ENCODE peak calls at places on chromosomes 3 and 15, in seven cellular contexts. R, F, X, E, U, S and D are unnamed samples.

GRCh38 chr3:72042397-72043211 is 257.7 kb upstream of the PROK2 start:
- DNase-seq in R (no peak), F (peak; percentile 71), X (no peak), E (peak; percentile 75), U (peak; percentile 61), S (no peak), D (no peak)

GRCh38 chr3:183085634-183086390 is 13.5 kb downstream of the MCCC1 start:
- DNase-seq in R (no peak), F (no peak), X (no peak), E (peak; percentile 55), U (peak; percentile 59), S (no peak), D (no peak)

GRCh38 chr3:156628095-156628690 is 46.2 kb upstream of the TIPARP start:
- DNase-seq in R (no peak), F (no peak), X (no peak), E (no peak), U (peak; percentile 41), S (peak; percentile 60), D (no peak)

GRCh38 chr15:56532766-56533455 is 68.0 kb upstream of the MNS1 start:
- DNase-seq in R (no peak), F (no peak), X (no peak), E (no peak), U (no peak), S (no peak), D (no peak)

GRCh38 chr3:179526989-179527391 is 35.7 kb upstream of the ACTL6A start:
- DNase-seq in R (no peak), F (no peak), X (no peak), E (peak; percentile 79), U (peak; percentile 79), S (no peak), D (peak; percentile 66)

GRCh38 chr3:172259726-172260248 is 188.5 kb downstream of the GHSR start:
- DNase-seq in R (no peak), F (no peak), X (no peak), E (peak; percentile 40), U (no peak), S (no peak), D (no peak)

GRCh38 chr3:183486472-183486871 is 58.1 kb upstream of the MCF2L2 start:
- DNase-seq in R (no peak), F (no peak), X (no peak), E (no peak), U (no peak), S (no peak), D (no peak)

GRCh38 chr3:18424862-18425640 is at the start of gene SATB1:
- DNase-seq in R (peak; percentile 32), F (no peak), X (peak; percentile 40), E (peak; percentile 63), U (peak; percentile 37), S (no peak), D (peak; percentile 2)

GRCh38 chr15:91329914-91330313 is 229.9 kb downstream of the SV2B start:
- DNase-seq in R (no peak), F (no peak), X (no peak), E (no peak), U (no peak), S (no peak), D (no peak)

GRCh38 chr3:23888617-23889228 is 28.1 kb downstream of the NKIRAS1 start:
- DNase-seq in R (no peak), F (no peak), X (no peak), E (peak; percentile 49), U (peak; percentile 56), S (peak; percentile 22), D (no peak)